ENCODE peak calls at places on chromosome 20, in four cellular contexts. R, P, Z and O are unnamed samples.

GRCh38 chr20:3340443-3340842 is 67.0 kb downstream of the DNAAF9 start:
- DNase-seq in Z (no peak), P (no peak), R (peak; percentile 84), O (no peak)

GRCh38 chr20:18916886-18917785 is 103.6 kb downstream of the SCP2D1 start:
- DNase-seq in R (no peak), P (peak; percentile 77), Z (no peak), O (no peak)

GRCh38 chr20:19881080-19881840 is 123.2 kb downstream of the RIN2 start:
- DNase-seq in Z (no peak), P (no peak), R (no peak), O (no peak)

GRCh38 chr20:54025166-54025835 is 45.1 kb downstream of the BCAS1 start:
- DNase-seq in P (no peak), R (no peak), Z (no peak), O (no peak)

GRCh38 chr20:14497004-14497403 is 159.6 kb upstream of the FLRT3 start:
- DNase-seq in Z (no peak), P (no peak), R (no peak), O (no peak)

GRCh38 chr20:31710423-31711250 is 12.0 kb downstream of the BCL2L1 start:
- DNase-seq in P (no peak), R (peak; percentile 76), Z (no peak), O (no peak)

GRCh38 chr20:40844285-40844684 is 155.2 kb upstream of the MAFB start:
- DNase-seq in P (no peak), R (no peak), Z (no peak), O (peak; percentile 60)

GRCh38 chr20:16123623-16124022 is 449.6 kb downstream of the KIF16B start:
- DNase-seq in P (no peak), R (no peak), Z (no peak), O (no peak)

GRCh38 chr20:833121-833449 is 430 bp upstream of the FAM110A start:
- DNase-seq in P (no peak), Z (peak; percentile 59), R (no peak), O (peak; percentile 32)

GRCh38 chr20:63657260-63657936 is 714 bp upstream of the RTEL1 start:
- DNase-seq in P (no peak), Z (no peak), R (no peak), O (no peak)

GRCh38 chr20:47677314-47678129 is 107.8 kb downstream of the SULF2 start:
- DNase-seq in R (peak; percentile 64), Z (peak; percentile 22), P (no peak), O (no peak)

GRCh38 chr20:6122873-6123649 is at the start of gene FERMT1:
- DNase-seq in P (peak; percentile 91), R (peak; percentile 68), Z (no peak), O (no peak)

GRCh38 chr20:35453647-35454046 is 1.8 kb upstream of the CEP250 start:
- DNase-seq in Z (no peak), R (no peak), P (no peak), O (no peak)

GRCh38 chr20:64102647-64103354 is 4.6 kb downstream of the NPBWR2 start:
- DNase-seq in Z (no peak), R (no peak), P (no peak), O (no peak)

GRCh38 chr20:36548704-36549627 is 7.6 kb downstream of the MYL9 start:
- DNase-seq in P (no peak), Z (no peak), R (no peak), O (no peak)

GRCh38 chr20:59018817-59019216 is 412 bp upstream of the TUBB1 start:
- DNase-seq in P (no peak), Z (no peak), R (no peak), O (no peak)

GRCh38 chr20:15396026-15396425 is 1058.6 kb upstream of the FLRT3 start:
- DNase-seq in Z (no peak), P (no peak), R (no peak), O (no peak)

GRCh38 chr20:19094959-19095541 is 117.4 kb upstream of the SLC24A3 start:
- DNase-seq in Z (no peak), R (peak; percentile 36), P (no peak), O (no peak)

GRCh38 chr20:4171538-4172116 is 156.3 kb upstream of the RNF24 start:
- DNase-seq in R (no peak), Z (no peak), P (no peak), O (no peak)

GRCh38 chr20:36097331-36097730 is 57.2 kb upstream of the EPB41L1 start:
- DNase-seq in R (no peak), Z (no peak), P (no peak), O (no peak)

GRCh38 chr20:22686097-22686496 is 101.7 kb upstream of the FOXA2 start:
- DNase-seq in Z (no peak), P (peak; percentile 29), R (peak; percentile 61), O (no peak)

DNA sequence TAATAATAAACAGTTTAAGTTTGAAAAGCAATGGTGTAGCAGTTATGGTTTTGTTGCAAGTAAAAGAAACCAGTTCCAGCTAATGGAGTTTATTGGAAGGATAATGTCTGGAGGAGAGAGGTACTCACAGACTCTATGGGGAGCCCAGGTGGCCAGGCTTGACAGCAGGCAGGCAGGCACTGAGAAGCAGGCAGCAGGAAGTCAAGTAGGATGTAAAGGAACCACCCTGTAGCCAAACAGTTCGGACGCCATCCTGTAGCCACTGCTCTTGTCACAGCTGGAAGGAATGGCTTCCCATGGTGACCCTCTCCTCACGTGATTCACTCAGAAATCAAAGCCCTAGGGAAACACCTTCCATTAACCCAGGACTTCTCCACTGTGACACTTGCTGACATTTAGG is 96.7 kb upstream of the MC3R start:
- DNase-seq in P (no peak), Z (no peak), R (no peak), O (no peak)
- H3K9me3 ChIP-seq in P (no peaks in the 10 kb centered on the region), Z (no peaks in the 10 kb centered on the region), R (no peaks in the 10 kb centered on the region), O (no peaks in the 10 kb centered on the region)

GRCh38 chr20:61804896-61805295 is 260.8 kb downstream of the TAF4 start:
- DNase-seq in Z (no peak), P (no peak), R (no peak), O (no peak)

GRCh38 chr20:61801857-61802442 is 263.7 kb downstream of the TAF4 start:
- DNase-seq in Z (no peak), P (no peak), R (no peak), O (no peak)

GRCh38 chr20:61802721-61803311 is 262.9 kb downstream of the TAF4 start:
- DNase-seq in R (no peak), Z (no peak), P (no peak), O (no peak)

GRCh38 chr20:61803903-61804804 is 261.5 kb downstream of the TAF4 start:
- DNase-seq in R (no peak), Z (no peak), P (no peak), O (no peak)

GRCh38 chr20:61803416-61803902 is 262.2 kb downstream of the TAF4 start:
- DNase-seq in R (no peak), Z (no peak), P (no peak), O (no peak)
- H3K4me3 ChIP-seq in R (peak overlapping the region; percentile 18), Z (no peak overlapping the region), P (peak overlapping the region; percentile 30), O (no peak overlapping the region)

GRCh38 chr20:52269926-52270325 is 78.3 kb upstream of the ZFP64 start:
- DNase-seq in Z (no peak), R (no peak), P (no peak), O (peak; percentile 75)
- TF ChIP-seq POLR2AphosphoS5 in Z (no peak), R (no peak), P (no peak), O (no peak)

DNA sequence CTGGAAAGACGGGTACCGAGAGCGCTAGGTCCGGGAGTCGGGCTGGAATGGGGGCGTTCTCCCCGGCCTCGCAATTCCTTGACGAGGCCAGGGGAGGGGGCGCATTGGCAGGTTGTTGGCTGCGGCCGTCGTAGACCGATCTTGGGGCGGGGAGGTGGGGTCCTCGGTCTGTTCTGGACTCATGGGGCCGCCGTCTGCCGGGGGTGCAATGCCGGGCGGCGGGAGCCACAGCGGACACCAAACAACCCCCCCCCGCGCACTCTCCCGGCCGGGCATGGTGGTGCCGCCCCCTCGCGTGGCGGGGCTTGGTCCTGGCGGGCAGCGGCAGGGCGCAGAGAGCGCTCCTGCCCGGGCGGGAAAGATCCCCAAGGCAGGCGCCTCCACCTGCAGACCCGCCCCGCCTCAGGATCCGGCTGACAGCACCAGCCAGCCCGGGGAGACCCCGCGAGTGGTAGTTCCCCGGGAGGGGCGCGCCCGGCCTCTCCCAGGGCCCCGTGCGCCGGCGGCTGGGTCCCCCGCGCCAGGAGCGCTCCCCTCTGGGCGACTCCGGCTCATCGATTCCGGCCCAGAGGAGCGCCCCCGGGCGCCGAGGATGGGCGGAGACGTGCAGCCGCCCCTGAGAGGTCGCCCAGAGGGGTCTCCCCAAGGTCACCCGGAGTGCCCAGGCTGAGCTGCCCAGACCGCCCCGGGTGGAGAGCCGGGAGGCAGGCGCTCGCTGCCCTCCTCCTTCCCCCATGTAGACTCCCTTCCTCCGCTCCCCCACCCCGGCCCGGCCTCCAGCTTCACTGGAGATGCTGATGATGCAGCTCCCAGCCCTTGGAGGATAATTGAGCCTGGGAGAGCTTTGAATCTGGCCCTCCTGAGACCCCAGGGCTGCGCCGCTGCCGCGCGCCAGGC is 709 bp downstream of the PPP1R16B start:
- DNase-seq in R (no peak), Z (no peak), P (no peak), O (no peak)
- H3K9me3 ChIP-seq in R (no peaks in the 10 kb centered on the region), Z (no peaks in the 10 kb centered on the region), P (no peaks in the 10 kb centered on the region), O (no peaks in the 10 kb centered on the region)

GRCh38 chr20:57698191-57698866 is 11.5 kb downstream of the PMEPA1 start:
- DNase-seq in Z (peak; percentile 99), P (no peak), R (peak; percentile 40), O (no peak)
- H3K4me3 ChIP-seq in Z (peak overlapping the region; percentile 27), P (no peak overlapping the region), R (no peak overlapping the region), O (no peak overlapping the region)

DNA sequence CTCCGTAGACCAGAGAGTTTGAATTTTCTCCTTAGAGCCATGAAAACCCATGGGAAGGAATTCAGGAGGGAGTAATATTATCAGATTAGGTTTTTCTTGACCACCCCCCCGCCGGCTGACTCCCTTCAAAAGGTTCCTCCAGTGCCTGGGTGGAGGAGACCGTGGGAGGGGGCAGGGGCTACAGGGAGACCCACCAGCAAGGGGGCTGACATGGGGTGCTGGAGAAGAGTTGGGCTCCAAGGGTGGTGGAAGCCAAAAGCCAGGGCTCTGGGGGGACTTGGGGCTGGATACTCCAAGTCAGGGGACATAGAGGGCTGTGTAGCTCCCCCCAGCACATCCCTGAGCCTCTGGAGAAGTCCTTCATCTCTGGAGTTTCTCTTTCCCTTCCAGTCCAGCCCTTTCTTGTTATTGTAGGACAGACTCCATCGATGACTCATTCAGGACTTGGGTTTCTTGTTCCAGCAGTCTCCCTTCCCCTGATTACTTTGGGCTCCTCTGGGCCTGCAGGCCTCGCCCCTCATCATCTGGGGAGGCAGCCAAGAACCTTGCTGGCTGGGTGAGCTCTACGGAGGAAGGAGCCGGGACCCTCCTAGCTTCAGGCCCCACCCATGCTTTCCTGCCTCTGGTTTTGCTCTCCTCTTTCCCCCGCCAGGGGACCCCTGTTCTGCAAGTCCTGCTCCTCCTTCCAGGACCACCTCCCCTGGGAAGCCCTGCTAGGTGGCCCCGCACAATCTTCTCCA is 10.5 kb upstream of the KIAA1755 start:
- DNase-seq in P (no peak), Z (no peak), R (no peak), O (no peak)
- TF ChIP-seq POLR2AphosphoS5 in P (peak; percentile 51), Z (no peak), R (peak; percentile 18), O (no peak)

GRCh38 chr20:29452186-29452585 is 1805.3 kb upstream of the DEFB115 start:
- DNase-seq in R (no peak), Z (no peak), P (no peak), O (no peak)
- H3K9me3 ChIP-seq in R (peaks cover 17% of the 10 kb centered on the region), Z (no peaks in the 10 kb centered on the region), P (peaks cover 4% of the 10 kb centered on the region), O (no peaks in the 10 kb centered on the region)

GRCh38 chr20:25860531-25861150 is 164.0 kb upstream of the ZNF337 start:
- DNase-seq in Z (no peak), R (no peak), P (no peak), O (no peak)
- H3K4me3 ChIP-seq in Z (peak overlapping the region; percentile 47), R (no peak overlapping the region), P (no peak overlapping the region), O (no peak overlapping the region)

GRCh38 chr20:38147166-38147565 is 17.9 kb downstream of the TGM2 start:
- DNase-seq in P (no peak), R (no peak), Z (no peak), O (no peak)
- TF ChIP-seq POLR2AphosphoS5 in P (no peak), R (no peak), Z (no peak), O (no peak)

GRCh38 chr20:38210741-38211140 is 45.7 kb upstream of the TGM2 start:
- DNase-seq in Z (no peak), R (no peak), P (no peak), O (no peak)
- H3K9me3 ChIP-seq in Z (no peaks in the 10 kb centered on the region), R (no peaks in the 10 kb centered on the region), P (no peaks in the 10 kb centered on the region), O (no peaks in the 10 kb centered on the region)